ENCODE peak calls at places on chromosomes 5 and 9, in five cellular contexts. Z is neuronal stem cell, C is IMR-90, Q is mesenchymal stem cell, Y is H1. T is an unnamed sample.

GRCh38 chr5:53323511-53323910 is 156.9 kb upstream of the FST start:
- DNase-seq in Z (no peak), C (no peak), Q (no peak), Y (no peak), T (no peak)

GRCh38 chr5:118921946-118922345 is 66.4 kb downstream of the DTWD2 start:
- DNase-seq in C (peak), Q (no peak), Y (no peak), Z (no peak), T (no peak)

GRCh38 chr9:89608646-89609335 is 4.0 kb downstream of the GADD45G start:
- DNase-seq in Y (no peak), Q (no peak), C (no peak), Z (no peak), T (no peak)

GRCh38 chr9:134243778-134244467 is 79.6 kb upstream of the RNU6ATAC start:
- DNase-seq in Y (no peak), Q (peak), Z (no peak), C (peak), T (peak)

GRCh38 chr9:131478421-131478868 is 24.3 kb upstream of the POMT1 start:
- DNase-seq in C (no peak), Z (peak), Y (peak), Q (peak), T (no peak)

GRCh38 chr9:79812099-79812498 is 240.3 kb downstream of the TLE4 start:
- DNase-seq in Y (no peak), C (no peak), Q (no peak), Z (no peak), T (no peak)

GRCh38 chr5:82623094-82623514 is 344.9 kb upstream of the RPS23 start:
- DNase-seq in Q (no peak), Z (no peak), C (no peak), Y (no peak), T (no peak)

GRCh38 chr5:83516361-83516760 is 44.8 kb downstream of the VCAN start:
- DNase-seq in Y (no peak), Z (no peak), Q (peak), C (peak), T (no peak)

GRCh38 chr9:20606637-20607036 is 15.7 kb downstream of the MLLT3 start:
- DNase-seq in Q (no peak), C (no peak), Y (no peak), Z (no peak), T (no peak)

GRCh38 chr5:126490167-126490937 is 67.1 kb downstream of the GRAMD2B start:
- DNase-seq in Z (peak), Y (no peak), C (no peak), Q (no peak), T (no peak)

GRCh38 chr5:42912184-42912766 is 100.6 kb upstream of the SELENOP start:
- DNase-seq in Y (no peak), Q (peak), Z (no peak), C (peak), T (peak)

GRCh38 chr5:40273936-40274335 is 405.8 kb upstream of the PTGER4 start:
- DNase-seq in C (peak), Y (no peak), Z (no peak), Q (no peak), T (peak)

GRCh38 chr9:27176971-27177370 is 67.9 kb downstream of the TEK start:
- DNase-seq in Y (no peak), C (peak), Z (no peak), Q (no peak), T (no peak)

GRCh38 chr5:93596676-93597441 is 13.8 kb downstream of the NR2F1 start:
- DNase-seq in C (no peak), Z (no peak), Y (no peak), Q (peak), T (peak)

GRCh38 chr5:170338933-170339779 is 41.6 kb upstream of the LCP2 start:
- DNase-seq in Z (no peak), Q (no peak), C (no peak), Y (peak), T (peak)

GRCh38 chr5:61575103-61575502 is 243.0 kb downstream of the ZSWIM6 start:
- DNase-seq in Z (peak), Q (peak), Y (no peak), C (peak), T (no peak)

GRCh38 chr5:140000332-140000731 is 42.8 kb downstream of the NRG2 start:
- DNase-seq in Q (no peak), Y (no peak), Z (no peak), C (no peak), T (no peak)

GRCh38 chr5:133635051-133635450 is 22.7 kb upstream of the FSTL4 start:
- DNase-seq in Z (no peak), Y (no peak), Q (peak), C (peak), T (no peak)

GRCh38 chr5:43661102-43661501 is 58.1 kb downstream of the NNT start:
- DNase-seq in Z (peak), C (peak), Y (peak), Q (peak), T (peak)

GRCh38 chr9:81183763-81184162 is 505.6 kb downstream of the TLE1 start:
- DNase-seq in Z (no peak), Y (no peak), C (peak), Q (peak), T (no peak)

GRCh38 chr5:62938927-62939326 is 360.3 kb downstream of the LRRC70 start:
- DNase-seq in Z (no peak), C (no peak), Q (peak), Y (no peak), T (peak)

GRCh38 chr5:119439140-119439625 is 13.1 kb upstream of the HSD17B4 start:
- DNase-seq in Y (no peak), Q (no peak), C (no peak), Z (no peak), T (no peak)

GRCh38 chr9:111597852-111598729 is 1.4 kb downstream of the PTGR1 start:
- DNase-seq in Q (peak), C (peak), Z (peak), Y (peak), T (peak)

GRCh38 chr5:100505984-100506670 is 29.0 kb upstream of the FAM174A start:
- DNase-seq in Z (no peak), Q (peak), C (peak), Y (no peak), T (peak)

GRCh38 chr9:111805841-111806241 is 11.1 kb upstream of the SHOC1 start:
- DNase-seq in Z (no peak), C (peak), Q (peak), Y (no peak), T (peak)

GRCh38 chr9:37663926-37664325 is 13.2 kb downstream of the FRMPD1 start:
- DNase-seq in Z (no peak), Q (no peak), Y (no peak), C (no peak), T (no peak)

GRCh38 chr9:119802621-119803020 is 433.4 kb upstream of the BRINP1 start:
- DNase-seq in Y (peak), Z (no peak), Q (no peak), C (no peak), T (no peak)

GRCh38 chr5:919356-920000 is 26.8 kb downstream of the TRIP13 start:
- DNase-seq in C (no peak), Y (no peak), Q (no peak), Z (no peak), T (peak)

GRCh38 chr9:116687762-116688160 is 656 bp downstream of the TRIM32 start:
- DNase-seq in Y (no peak), Q (no peak), C (no peak), Z (no peak), T (no peak)

GRCh38 chr9:129322022-129322621 is 144.1 kb upstream of the IER5L start:
- DNase-seq in Q (no peak), C (no peak), Z (no peak), Y (no peak), T (no peak)

GRCh38 chr5:174935854-174936474 is 211.6 kb downstream of the MSX2 start:
- DNase-seq in Z (peak), Q (peak), Y (peak), C (peak), T (peak)

GRCh38 chr5:94544031-94544650 is 74.3 kb downstream of the KIAA0825 start:
- DNase-seq in C (peak), Z (no peak), Q (peak), Y (no peak), T (peak)

GRCh38 chr9:16509946-16510504 is 360.4 kb downstream of the BNC2 start:
- DNase-seq in C (peak), Y (no peak), Z (no peak), Q (peak), T (peak)

GRCh38 chr9:127057970-127058644 is 64.3 kb downstream of the ANGPTL2 start:
- DNase-seq in Y (no peak), Z (no peak), C (peak), Q (no peak), T (no peak)

GRCh38 chr9:17063535-17064135 is 71.2 kb upstream of the CNTLN start:
- DNase-seq in Y (no peak), Q (peak), C (peak), Z (peak), T (peak)

GRCh38 chr9:134377976-134378375 is 51.7 kb downstream of the RXRA start:
- DNase-seq in Q (no peak), Y (no peak), C (no peak), Z (no peak), T (peak)

GRCh38 chr9:93299418-93300174 is 115.7 kb downstream of the WNK2 start:
- DNase-seq in Y (no peak), Q (no peak), C (no peak), Z (no peak), T (no peak)

GRCh38 chr9:93300585-93301081 is 116.7 kb downstream of the WNK2 start:
- DNase-seq in Z (no peak), Y (no peak), C (no peak), Q (no peak), T (no peak)

GRCh38 chr9:93298498-93299417 is 114.8 kb downstream of the WNK2 start:
- DNase-seq in Z (no peak), Y (no peak), C (no peak), Q (no peak), T (no peak)

GRCh38 chr9:93301291-93301811 is 117.4 kb downstream of the WNK2 start:
- DNase-seq in C (no peak), Z (no peak), Q (no peak), Y (peak), T (no peak)

DNA sequence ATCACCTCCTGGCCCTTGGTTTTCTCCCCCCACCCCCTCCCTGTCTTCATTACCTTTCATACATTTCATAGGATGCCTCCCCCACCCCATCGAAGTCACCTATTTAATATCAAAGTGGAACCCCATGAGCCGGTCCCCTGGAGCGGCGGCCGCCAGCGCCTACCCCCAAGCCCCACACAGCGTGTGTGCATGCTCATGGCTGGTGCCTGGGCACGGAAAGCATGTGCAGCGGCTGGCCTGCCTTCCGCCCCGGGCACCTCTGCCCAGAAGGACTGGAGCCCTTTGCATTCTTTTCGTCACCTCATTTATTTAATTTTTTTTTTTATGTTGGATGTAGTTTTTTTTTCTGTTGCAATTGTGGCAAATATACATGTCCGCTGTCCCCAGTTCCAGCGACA is 116.2 kb downstream of the WNK2 start:
- DNase-seq in Y (no peak), Q (no peak), Z (no peak), C (no peak), T (no peak)
- H2BK5ac ChIP-seq in Y (no peak), Q (no peak), Z (no peak), C (no peak), T (no peak)

GRCh38 chr9:136587145-136587943 is 41.5 kb upstream of the NOTCH1 start:
- DNase-seq in Z (no peak), C (peak), Q (peak), Y (peak), T (no peak)
- H3K4me3 ChIP-seq in Z (no peak), C (no peak), Q (peak), Y (peak), T (no peak)

DNA sequence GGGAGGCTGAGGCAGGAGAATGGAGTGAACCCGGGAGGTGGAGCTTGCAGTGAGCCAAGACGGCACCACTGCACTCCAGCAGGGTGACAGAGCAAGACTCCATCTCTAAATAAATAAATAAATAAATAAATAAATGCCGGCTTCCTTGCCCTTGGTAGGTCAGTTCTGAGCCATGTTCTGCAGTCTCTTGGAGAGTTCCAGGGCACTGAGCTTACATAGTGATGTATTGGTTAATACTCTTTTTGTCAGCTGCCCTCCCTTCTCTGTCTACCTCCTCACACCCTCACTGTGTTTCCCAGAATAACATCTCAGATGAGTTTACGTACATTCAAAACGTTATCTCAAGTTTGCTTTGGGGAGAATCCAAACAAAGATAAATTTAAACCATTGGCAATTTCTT is 45.2 kb upstream of the FER start:
- DNase-seq in C (no peak), Q (no peak), Y (no peak), Z (no peak), T (no peak)
- H2AFZ ChIP-seq in C (no peak), Q (no peak), Y (no peak), Z (no peak), T (no peak)

DNA sequence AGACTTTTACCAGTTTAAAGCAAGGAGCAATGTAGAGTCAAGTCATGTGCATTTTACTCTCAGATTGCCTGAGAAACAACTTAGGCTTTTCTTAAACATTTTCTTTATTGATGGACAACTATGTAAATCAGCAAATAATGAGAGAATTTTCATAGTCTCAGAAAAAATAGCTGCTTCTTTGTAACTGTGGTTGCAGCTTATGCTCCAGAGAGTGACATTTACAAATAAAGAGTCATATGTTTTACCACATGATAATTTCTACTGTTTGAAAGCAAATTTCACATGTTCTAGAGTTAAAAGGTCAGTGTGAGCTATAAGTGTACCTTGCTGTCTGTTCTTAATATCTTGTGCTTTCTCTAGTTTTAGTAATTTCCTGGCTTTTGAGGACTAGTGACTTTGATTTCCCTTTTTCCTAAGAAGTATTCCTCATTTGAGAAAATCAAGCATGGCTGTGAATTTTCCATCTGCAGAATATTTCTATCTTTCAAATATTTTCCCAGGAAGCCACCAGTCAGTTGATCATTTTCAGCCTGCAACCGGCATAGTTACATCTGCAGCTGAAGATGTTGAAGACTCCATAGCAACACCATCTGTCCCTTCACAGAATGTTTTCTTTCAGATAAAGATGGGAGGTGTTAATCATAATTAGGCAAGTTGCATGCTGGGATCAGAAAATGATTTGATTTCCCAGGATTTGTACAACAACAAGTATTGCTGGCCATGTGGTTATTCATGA is 229.9 kb downstream of the SGCD start:
- DNase-seq in Y (no peak), Q (no peak), C (no peak), Z (no peak), T (no peak)
- H2BK5ac ChIP-seq in Y (no peak), Q (no peak), C (no peak), Z (no peak), T (no peak)

DNA sequence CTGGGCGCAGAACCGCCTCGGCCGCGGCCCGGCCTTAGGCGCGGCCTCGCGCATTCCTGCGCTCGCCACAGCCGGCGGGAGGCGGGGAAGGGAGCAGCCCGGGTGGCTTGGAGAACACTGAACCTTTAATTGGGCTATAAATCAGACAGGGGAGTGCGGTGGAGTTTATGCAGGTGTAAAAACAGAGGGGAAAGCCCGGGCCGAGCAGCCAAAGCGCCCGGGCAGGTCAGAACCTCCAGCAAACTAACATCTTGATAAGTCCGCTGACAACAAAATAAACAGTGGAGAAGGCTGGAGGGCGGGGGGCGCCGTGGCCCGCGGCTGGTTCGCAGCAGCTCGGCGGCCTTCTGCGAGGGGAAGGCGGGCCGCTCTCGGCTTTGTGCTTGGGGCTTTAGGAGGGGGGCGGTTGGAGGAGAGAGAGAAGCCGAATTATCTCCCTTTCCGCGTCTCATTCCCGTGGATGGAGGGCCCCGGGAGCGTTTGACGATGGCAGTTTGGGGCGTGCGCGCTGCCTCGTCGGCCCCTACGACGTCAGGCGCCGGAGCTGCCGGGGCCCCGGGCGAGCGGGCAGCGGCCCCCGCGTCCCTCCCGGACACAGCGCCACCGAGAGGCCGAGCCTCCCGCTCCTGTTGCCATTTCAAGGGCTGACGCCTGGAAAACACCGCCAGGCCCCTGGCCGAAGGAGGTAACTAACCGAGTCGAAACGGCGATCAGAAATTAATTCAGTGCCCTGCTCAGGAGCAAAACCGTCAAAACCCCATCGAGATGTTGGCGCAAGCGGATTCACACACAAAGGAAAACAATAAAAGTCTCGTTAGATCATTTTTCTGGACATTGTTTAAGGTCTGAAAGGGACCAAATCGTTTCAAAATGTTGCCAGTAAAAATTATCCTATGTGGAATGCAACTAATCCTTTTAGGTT is 11.2 kb downstream of the FOXD1 start:
- DNase-seq in Q (peak), Y (peak), C (peak), Z (no peak), T (peak)
- H3K4me3 ChIP-seq in Q (peak), Y (peak), C (peak), Z (peak), T (peak)

DNA sequence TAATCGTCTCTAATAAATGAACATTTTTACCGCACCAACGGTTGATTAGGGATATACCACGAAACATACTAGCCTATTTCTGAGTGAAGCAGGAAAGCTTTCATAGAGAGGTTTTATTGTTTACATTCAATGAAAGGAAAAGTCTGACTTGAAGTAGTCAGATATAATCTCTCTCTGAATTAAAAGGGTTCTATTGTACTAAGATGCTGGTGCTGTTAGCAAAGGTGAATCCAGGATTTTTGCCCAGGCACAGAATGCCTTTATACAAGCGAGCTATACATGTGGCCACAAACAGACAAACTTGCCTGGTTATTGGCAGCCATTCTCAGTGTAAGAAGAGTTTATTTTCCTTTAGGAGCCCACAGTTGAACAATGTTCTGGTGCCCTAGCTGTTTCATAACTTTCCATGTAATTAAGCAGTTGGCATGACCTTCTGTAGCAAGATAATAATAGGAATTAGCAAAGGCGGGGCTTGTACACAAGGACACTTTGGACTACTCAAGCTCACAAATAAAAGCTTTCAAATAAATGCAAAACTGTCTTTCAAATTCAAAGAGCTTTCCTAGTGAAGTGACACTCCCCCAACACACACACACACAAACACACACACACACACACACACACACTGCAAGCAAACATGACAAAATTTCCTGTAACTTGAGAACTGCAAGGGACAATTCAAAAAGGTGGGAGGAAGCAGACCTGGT is 198.7 kb upstream of the MAP3K1 start:
- DNase-seq in Q (no peak), Z (no peak), C (no peak), Y (no peak), T (no peak)
- H2AFZ ChIP-seq in Q (no peak), Z (no peak), C (no peak), Y (no peak), T (no peak)

GRCh38 chr5:142551242-142552067 is 134.4 kb downstream of the FGF1 start:
- DNase-seq in Y (peak), C (peak), Q (peak), Z (peak), T (peak)

GRCh38 chr5:142550471-142550870 is 135.4 kb downstream of the FGF1 start:
- DNase-seq in Z (no peak), Y (no peak), C (no peak), Q (no peak), T (peak)

GRCh38 chr5:142548739-142549275 is 137.1 kb downstream of the FGF1 start:
- DNase-seq in C (peak), Y (peak), Q (peak), Z (peak), T (peak)

GRCh38 chr5:142547445-142548374 is 138.2 kb downstream of the FGF1 start:
- DNase-seq in C (no peak), Q (no peak), Z (no peak), Y (no peak), T (no peak)

GRCh38 chr5:142549834-142550233 is 136.1 kb downstream of the FGF1 start:
- DNase-seq in C (no peak), Y (no peak), Q (no peak), Z (no peak), T (peak)
- H2BK5ac ChIP-seq in C (no peak), Y (no peak), Q (no peak), Z (no peak), T (peak)

GRCh38 chr9:98314381-98315066 is 59.1 kb upstream of the TBC1D2 start:
- DNase-seq in Y (no peak), C (peak), Z (no peak), Q (peak), T (no peak)
- H3K4me3 ChIP-seq in Y (no peak), C (no peak), Z (no peak), Q (no peak), T (no peak)

GRCh38 chr9:36571333-36571732 is 1.4 kb upstream of the MELK start:
- DNase-seq in Z (no peak), Y (no peak), C (no peak), Q (no peak), T (no peak)
- H2AFZ ChIP-seq in Z (peak), Y (no peak), C (no peak), Q (no peak), T (no peak)

T was measured in trophoblast cell.